ENCODE peak calls at places on chromosomes 5 and 9, in ten cellular contexts. One of them, this sample, is unnamed.

GRCh38 chr5:141155540-141156374 is 5.9 kb downstream of the PCDHB6 start:
- DNase-seq in cardiac muscle cell: no peak
- DNase-seq in HCT116: no peak
- DNase-seq in A549: peak; percentile 29
- DNase-seq in PC-3: no peak
- DNase-seq in CD4-positive, CD25-positive, alpha-beta regulatory T cell: no peak
- DNase-seq in mucosa of descending colon: no peak
- DNase-seq in Peyer's patch: no peak
- DNase-seq in pancreas: no peak
- DNase-seq in mammary epithelial cell: no peak
- DNase-seq in this sample: no peak

GRCh38 chr9:5263568-5264218 is 32.5 kb downstream of the INSL4 start:
- DNase-seq in PC-3: peak; percentile 32
- DNase-seq in mammary epithelial cell: peak; percentile 25
- DNase-seq in A549: peak; percentile 60
- DNase-seq in HCT116: peak; percentile 12
- DNase-seq in cardiac muscle cell: peak; percentile 39
- DNase-seq in CD4-positive, CD25-positive, alpha-beta regulatory T cell: no peak
- DNase-seq in mucosa of descending colon: no peak
- DNase-seq in pancreas: peak; percentile 18
- DNase-seq in Peyer's patch: no peak
- DNase-seq in this sample: no peak

GRCh38 chr5:162128117-162128516 is 60.5 kb downstream of the GABRG2 start:
- DNase-seq in A549: no peak
- DNase-seq in mucosa of descending colon: no peak
- DNase-seq in mammary epithelial cell: no peak
- DNase-seq in pancreas: no peak
- DNase-seq in Peyer's patch: no peak
- DNase-seq in PC-3: peak; percentile 8
- DNase-seq in CD4-positive, CD25-positive, alpha-beta regulatory T cell: no peak
- DNase-seq in cardiac muscle cell: no peak
- DNase-seq in HCT116: peak; percentile 6
- DNase-seq in this sample: no peak

GRCh38 chr9:129507805-129508204 is 113.1 kb downstream of the C9orf50 start:
- DNase-seq in mucosa of descending colon: no peak
- DNase-seq in Peyer's patch: no peak
- DNase-seq in cardiac muscle cell: no peak
- DNase-seq in mammary epithelial cell: no peak
- DNase-seq in CD4-positive, CD25-positive, alpha-beta regulatory T cell: no peak
- DNase-seq in PC-3: no peak
- DNase-seq in pancreas: peak; percentile 41
- DNase-seq in A549: no peak
- DNase-seq in HCT116: no peak
- DNase-seq in this sample: no peak

GRCh38 chr9:18825775-18826174 is 207.2 kb downstream of the SAXO1 start:
- DNase-seq in mammary epithelial cell: no peak
- DNase-seq in HCT116: no peak
- DNase-seq in mucosa of descending colon: no peak
- DNase-seq in A549: no peak
- DNase-seq in Peyer's patch: no peak
- DNase-seq in CD4-positive, CD25-positive, alpha-beta regulatory T cell: no peak
- DNase-seq in cardiac muscle cell: no peak
- DNase-seq in pancreas: no peak
- DNase-seq in PC-3: no peak
- DNase-seq in this sample: no peak

GRCh38 chr9:38010918-38011704 is 57.9 kb downstream of the SHB start:
- DNase-seq in A549: no peak
- DNase-seq in Peyer's patch: no peak
- DNase-seq in HCT116: no peak
- DNase-seq in pancreas: no peak
- DNase-seq in cardiac muscle cell: no peak
- DNase-seq in mucosa of descending colon: no peak
- DNase-seq in mammary epithelial cell: no peak
- DNase-seq in CD4-positive, CD25-positive, alpha-beta regulatory T cell: no peak
- DNase-seq in PC-3: no peak
- DNase-seq in this sample: no peak

GRCh38 chr9:21450733-21451394 is 10.6 kb downstream of the IFNA1 start:
- DNase-seq in A549: peak; percentile 9
- DNase-seq in CD4-positive, CD25-positive, alpha-beta regulatory T cell: no peak
- DNase-seq in mammary epithelial cell: no peak
- DNase-seq in Peyer's patch: no peak
- DNase-seq in mucosa of descending colon: no peak
- DNase-seq in PC-3: no peak
- DNase-seq in HCT116: no peak
- DNase-seq in cardiac muscle cell: peak; percentile 50
- DNase-seq in pancreas: no peak
- DNase-seq in this sample: no peak

GRCh38 chr5:10689391-10690081 is 71.5 kb downstream of the DAP start:
- DNase-seq in mucosa of descending colon: no peak
- DNase-seq in pancreas: no peak
- DNase-seq in Peyer's patch: no peak
- DNase-seq in A549: peak; percentile 67
- DNase-seq in mammary epithelial cell: no peak
- DNase-seq in PC-3: peak; percentile 68
- DNase-seq in CD4-positive, CD25-positive, alpha-beta regulatory T cell: no peak
- DNase-seq in HCT116: no peak
- DNase-seq in cardiac muscle cell: peak; percentile 36
- DNase-seq in this sample: no peak

GRCh38 chr9:104279535-104280215 is 185.6 kb downstream of the SMC2 start:
- DNase-seq in Peyer's patch: no peak
- DNase-seq in mucosa of descending colon: no peak
- DNase-seq in PC-3: peak; percentile 68
- DNase-seq in mammary epithelial cell: peak; percentile 12
- DNase-seq in cardiac muscle cell: peak; percentile 70
- DNase-seq in CD4-positive, CD25-positive, alpha-beta regulatory T cell: no peak
- DNase-seq in A549: no peak
- DNase-seq in pancreas: no peak
- DNase-seq in HCT116: no peak
- DNase-seq in this sample: no peak

GRCh38 chr5:107500840-107501239 is 169.9 kb downstream of the EFNA5 start:
- DNase-seq in mucosa of descending colon: no peak
- DNase-seq in PC-3: peak; percentile 19
- DNase-seq in mammary epithelial cell: no peak
- DNase-seq in pancreas: no peak
- DNase-seq in cardiac muscle cell: no peak
- DNase-seq in A549: no peak
- DNase-seq in Peyer's patch: no peak
- DNase-seq in HCT116: no peak
- DNase-seq in CD4-positive, CD25-positive, alpha-beta regulatory T cell: no peak
- DNase-seq in this sample: no peak

GRCh38 chr5:43491325-43491724 is 7.7 kb upstream of the TMEM267 start:
- DNase-seq in pancreas: no peak
- DNase-seq in PC-3: no peak
- DNase-seq in HCT116: no peak
- DNase-seq in A549: no peak
- DNase-seq in mucosa of descending colon: no peak
- DNase-seq in cardiac muscle cell: no peak
- DNase-seq in Peyer's patch: no peak
- DNase-seq in mammary epithelial cell: no peak
- DNase-seq in CD4-positive, CD25-positive, alpha-beta regulatory T cell: no peak
- DNase-seq in this sample: no peak

GRCh38 chr9:116499986-116500871 is 186.9 kb upstream of the TRIM32 start:
- DNase-seq in pancreas: no peak
- DNase-seq in CD4-positive, CD25-positive, alpha-beta regulatory T cell: no peak
- DNase-seq in Peyer's patch: no peak
- DNase-seq in mammary epithelial cell: peak; percentile 17
- DNase-seq in HCT116: peak; percentile 49
- DNase-seq in A549: peak; percentile 81
- DNase-seq in cardiac muscle cell: peak; percentile 81
- DNase-seq in PC-3: peak; percentile 18
- DNase-seq in mucosa of descending colon: no peak
- DNase-seq in this sample: no peak

GRCh38 chr5:158878227-158878626 is 221.5 kb downstream of the EBF1 start:
- DNase-seq in A549: no peak
- DNase-seq in cardiac muscle cell: no peak
- DNase-seq in HCT116: no peak
- DNase-seq in PC-3: no peak
- DNase-seq in mucosa of descending colon: no peak
- DNase-seq in Peyer's patch: no peak
- DNase-seq in CD4-positive, CD25-positive, alpha-beta regulatory T cell: no peak
- DNase-seq in pancreas: no peak
- DNase-seq in mammary epithelial cell: no peak
- DNase-seq in this sample: no peak
- H3K4me1 ChIP-seq in A549: peaks cover 16% of the 10 kb centered on the region
- H3K4me1 ChIP-seq in cardiac muscle cell: peaks cover 15% of the 10 kb centered on the region
- H3K4me1 ChIP-seq in HCT116: no peaks in the 10 kb centered on the region
- H3K4me1 ChIP-seq in PC-3: peaks cover 15% of the 10 kb centered on the region
- H3K4me1 ChIP-seq in mucosa of descending colon: no peaks in the 10 kb centered on the region
- H3K4me1 ChIP-seq in Peyer's patch: no peaks in the 10 kb centered on the region
- H3K4me1 ChIP-seq in CD4-positive, CD25-positive, alpha-beta regulatory T cell: peaks cover 5% of the 10 kb centered on the region
- H3K4me1 ChIP-seq in pancreas: no peaks in the 10 kb centered on the region
- H3K4me1 ChIP-seq in mammary epithelial cell: no peaks in the 10 kb centered on the region
- H3K4me1 ChIP-seq in this sample: no peaks in the 10 kb centered on the region

GRCh38 chr9:27107241-27107640 is 1.8 kb upstream of the TEK start:
- DNase-seq in PC-3: no peak
- DNase-seq in HCT116: no peak
- DNase-seq in cardiac muscle cell: no peak
- DNase-seq in Peyer's patch: no peak
- DNase-seq in pancreas: no peak
- DNase-seq in CD4-positive, CD25-positive, alpha-beta regulatory T cell: no peak
- DNase-seq in A549: no peak
- DNase-seq in mammary epithelial cell: no peak
- DNase-seq in mucosa of descending colon: no peak
- DNase-seq in this sample: no peak

GRCh38 chr9:27110181-27110580 is 1.2 kb downstream of the TEK start:
- DNase-seq in CD4-positive, CD25-positive, alpha-beta regulatory T cell: no peak
- DNase-seq in mammary epithelial cell: no peak
- DNase-seq in pancreas: no peak
- DNase-seq in HCT116: no peak
- DNase-seq in cardiac muscle cell: no peak
- DNase-seq in Peyer's patch: no peak
- DNase-seq in mucosa of descending colon: no peak
- DNase-seq in PC-3: no peak
- DNase-seq in A549: no peak
- DNase-seq in this sample: no peak

GRCh38 chr9:27112235-27112634 is 3.2 kb downstream of the TEK start:
- DNase-seq in Peyer's patch: no peak
- DNase-seq in CD4-positive, CD25-positive, alpha-beta regulatory T cell: no peak
- DNase-seq in mucosa of descending colon: no peak
- DNase-seq in PC-3: no peak
- DNase-seq in HCT116: no peak
- DNase-seq in pancreas: no peak
- DNase-seq in A549: no peak
- DNase-seq in mammary epithelial cell: no peak
- DNase-seq in cardiac muscle cell: no peak
- DNase-seq in this sample: no peak

GRCh38 chr9:27109621-27110020 is 596 bp downstream of the TEK start:
- DNase-seq in PC-3: no peak
- DNase-seq in pancreas: no peak
- DNase-seq in Peyer's patch: no peak
- DNase-seq in mucosa of descending colon: no peak
- DNase-seq in A549: no peak
- DNase-seq in CD4-positive, CD25-positive, alpha-beta regulatory T cell: no peak
- DNase-seq in HCT116: no peak
- DNase-seq in mammary epithelial cell: no peak
- DNase-seq in cardiac muscle cell: no peak
- DNase-seq in this sample: no peak

DNA sequence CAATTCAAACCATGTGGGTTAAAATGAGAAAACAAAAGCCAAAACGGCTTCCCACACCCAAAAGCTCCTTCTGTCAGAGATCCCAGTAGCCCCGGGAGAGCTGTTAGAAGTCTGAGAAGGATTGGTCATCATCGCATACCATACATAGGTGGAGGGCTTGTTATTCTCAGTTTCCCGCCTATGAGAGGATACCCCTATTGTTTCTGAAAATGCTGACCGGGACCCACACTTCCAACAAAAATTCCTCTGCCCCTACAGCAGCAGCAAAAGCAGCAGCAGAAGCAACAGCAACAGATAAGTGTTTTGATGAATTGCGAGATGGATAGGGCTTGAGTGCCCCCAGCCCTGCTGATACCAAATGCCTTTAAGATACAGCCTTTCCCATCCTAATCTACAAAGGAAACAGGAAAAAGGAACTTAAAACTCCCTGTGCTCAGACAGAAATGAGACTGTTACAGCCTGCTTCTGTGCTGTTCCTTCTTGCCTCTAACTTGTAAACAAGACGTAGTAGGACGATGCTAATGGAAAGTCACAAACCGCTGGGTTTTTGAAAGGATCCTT is at the start of gene TEK:
- DNase-seq in pancreas: no peak
- DNase-seq in mammary epithelial cell: no peak
- DNase-seq in CD4-positive, CD25-positive, alpha-beta regulatory T cell: no peak
- DNase-seq in HCT116: no peak
- DNase-seq in Peyer's patch: no peak
- DNase-seq in PC-3: no peak
- DNase-seq in A549: no peak
- DNase-seq in cardiac muscle cell: peak; percentile 50
- DNase-seq in mucosa of descending colon: no peak
- DNase-seq in this sample: no peak
- H3K4me3 ChIP-seq in pancreas: no peak within 1 kb of the TSS
- H3K4me3 ChIP-seq in mammary epithelial cell: no peak within 1 kb of the TSS
- H3K4me3 ChIP-seq in CD4-positive, CD25-positive, alpha-beta regulatory T cell: no peak within 1 kb of the TSS
- H3K4me3 ChIP-seq in HCT116: no peak within 1 kb of the TSS
- H3K4me3 ChIP-seq in Peyer's patch: peak within 1 kb of the TSS; percentile 21
- H3K4me3 ChIP-seq in PC-3: no peak within 1 kb of the TSS
- H3K4me3 ChIP-seq in A549: no peak within 1 kb of the TSS
- H3K4me3 ChIP-seq in cardiac muscle cell: no peak within 1 kb of the TSS
- H3K4me3 ChIP-seq in mucosa of descending colon: no peak within 1 kb of the TSS
- H3K4me3 ChIP-seq in this sample: no peak within 1 kb of the TSS

GRCh38 chr5:150502106-150502505 is 5.8 kb upstream of the NDST1 start:
- DNase-seq in mammary epithelial cell: peak; percentile 42
- DNase-seq in HCT116: no peak
- DNase-seq in CD4-positive, CD25-positive, alpha-beta regulatory T cell: no peak
- DNase-seq in A549: no peak
- DNase-seq in mucosa of descending colon: no peak
- DNase-seq in Peyer's patch: no peak
- DNase-seq in PC-3: no peak
- DNase-seq in cardiac muscle cell: no peak
- DNase-seq in pancreas: no peak
- DNase-seq in this sample: no peak
- H3K4me1 ChIP-seq in mammary epithelial cell: peaks cover 92% of the 10 kb centered on the region
- H3K4me1 ChIP-seq in HCT116: peaks cover 50% of the 10 kb centered on the region
- H3K4me1 ChIP-seq in CD4-positive, CD25-positive, alpha-beta regulatory T cell: no peaks in the 10 kb centered on the region
- H3K4me1 ChIP-seq in A549: peaks cover 82% of the 10 kb centered on the region
- H3K4me1 ChIP-seq in mucosa of descending colon: peaks cover 46% of the 10 kb centered on the region
- H3K4me1 ChIP-seq in Peyer's patch: peaks cover 3% of the 10 kb centered on the region
- H3K4me1 ChIP-seq in PC-3: peaks cover 22% of the 10 kb centered on the region
- H3K4me1 ChIP-seq in cardiac muscle cell: peaks cover 41% of the 10 kb centered on the region
- H3K4me1 ChIP-seq in pancreas: peaks cover 59% of the 10 kb centered on the region
- H3K4me1 ChIP-seq in this sample: no peaks in the 10 kb centered on the region

GRCh38 chr5:51383494-51384081 is 340 bp downstream of the ISL1 start:
- DNase-seq in CD4-positive, CD25-positive, alpha-beta regulatory T cell: no peak
- DNase-seq in PC-3: no peak
- DNase-seq in cardiac muscle cell: no peak
- DNase-seq in pancreas: no peak
- DNase-seq in Peyer's patch: no peak
- DNase-seq in mucosa of descending colon: no peak
- DNase-seq in mammary epithelial cell: no peak
- DNase-seq in HCT116: no peak
- DNase-seq in A549: no peak
- DNase-seq in this sample: no peak
- H3K4me3 ChIP-seq in CD4-positive, CD25-positive, alpha-beta regulatory T cell: no peak overlapping the region
- H3K4me3 ChIP-seq in PC-3: peak overlapping the region; percentile 86
- H3K4me3 ChIP-seq in cardiac muscle cell: peak overlapping the region; percentile 81
- H3K4me3 ChIP-seq in pancreas: peak overlapping the region; percentile 33
- H3K4me3 ChIP-seq in Peyer's patch: peak overlapping the region; percentile 50
- H3K4me3 ChIP-seq in mucosa of descending colon: no peak overlapping the region
- H3K4me3 ChIP-seq in mammary epithelial cell: peak overlapping the region; percentile 7
- H3K4me3 ChIP-seq in HCT116: peak overlapping the region; percentile 60
- H3K4me3 ChIP-seq in A549: peak overlapping the region; percentile 43
- H3K4me3 ChIP-seq in this sample: no peak overlapping the region

This sample was measured in effector memory CD4-positive, alpha-beta T cell.